ENCODE peak calls at places on chromosomes 12 and 14, in nine cellular contexts. S is SW 1271; C is HEK293T; Q is stimulated activated CD4-positive, alpha-beta T cell treated with anti-CD3 and anti-CD28 coated beads, TNF-alpha, amount 100 ng/mL, for 24 hours; K is smooth muscle cell of the brain vasculature; E is CD8-positive, alpha-beta T cell; O is tibial artery; F is fibroblast of the conjunctiva; J is breast epithelium. A is an unnamed sample.

GRCh38 chr14:67357583-67358354 is 1.8 kb downstream of the ATP6V1D start:
- DNase-seq in Q (no peak), F (no peak), J (no peak), O (no peak), E (no peak), C (no peak), K (no peak), S (no peak), A (no peak)

GRCh38 chr12:89345830-89346740 is 6.2 kb downstream of the DUSP6 start:
- DNase-seq in E (no peak), S (no peak), J (no peak), C (no peak), O (peak; percentile 65), K (no peak), Q (no peak), F (no peak), A (no peak)

GRCh38 chr12:130764475-130765185 is 48.5 kb upstream of the RIMBP2 start:
- DNase-seq in K (no peak), J (no peak), O (no peak), Q (peak; percentile 25), E (no peak), F (no peak), S (no peak), C (no peak), A (no peak)

GRCh38 chr14:59455411-59455810 is 9.8 kb downstream of the GPR135 start:
- DNase-seq in Q (no peak), O (no peak), K (no peak), J (no peak), E (no peak), F (peak; percentile 63), C (no peak), S (no peak), A (no peak)

GRCh38 chr14:98959410-98959809 is 312.6 kb downstream of the BCL11B start:
- DNase-seq in S (no peak), J (no peak), E (no peak), Q (no peak), K (no peak), C (no peak), F (no peak), O (no peak), A (no peak)

GRCh38 chr14:99395904-99396530 is 84.6 kb downstream of the SETD3 start:
- DNase-seq in K (no peak), F (no peak), O (no peak), S (no peak), E (peak; percentile 6), Q (peak; percentile 28), J (no peak), C (no peak), A (no peak)

GRCh38 chr14:74018029-74018703 is 922 bp downstream of the ENTPD5 start:
- DNase-seq in J (no peak), S (no peak), O (no peak), Q (no peak), F (peak; percentile 13), K (peak; percentile 24), C (peak; percentile 7), E (no peak), A (no peak)

GRCh38 chr14:21454843-21455550 is 926 bp downstream of the CHD8 start:
- DNase-seq in O (no peak), J (no peak), E (no peak), F (no peak), Q (no peak), K (no peak), C (no peak), S (no peak), A (no peak)

GRCh38 chr12:26832817-26833691 is at the start of gene ITPR2:
- DNase-seq in K (no peak), F (peak; percentile 59), C (peak; percentile 91), O (peak; percentile 94), S (peak; percentile 85), Q (peak; percentile 93), E (peak; percentile 90), J (peak; percentile 95), A (peak; percentile 77)

GRCh38 chr12:124464830-124465229 is 102.6 kb downstream of the NCOR2 start:
- DNase-seq in S (no peak), J (no peak), O (no peak), E (no peak), C (no peak), F (no peak), K (no peak), Q (no peak), A (no peak)

GRCh38 chr14:54278087-54278486 is 118.7 kb upstream of the CDKN3 start:
- DNase-seq in F (no peak), K (no peak), J (no peak), C (no peak), S (no peak), E (no peak), O (no peak), Q (no peak), A (no peak)

GRCh38 chr12:57118711-57119271 is 7.6 kb upstream of the STAT6 start:
- DNase-seq in Q (no peak), J (no peak), O (no peak), S (no peak), E (no peak), K (no peak), C (no peak), F (no peak), A (no peak)

GRCh38 chr14:20455355-20456300 is 602 bp downstream of the APEX1 start:
- DNase-seq in K (no peak), S (peak; percentile 76), C (peak; percentile 49), J (peak; percentile 55), F (peak; percentile 70), O (no peak), E (no peak), Q (no peak), A (no peak)

GRCh38 chr12:113860950-113861349 is 105.2 kb downstream of the RBM19 start:
- DNase-seq in O (no peak), J (no peak), K (peak; percentile 31), E (no peak), S (no peak), C (no peak), F (peak; percentile 90), Q (no peak), A (no peak)

GRCh38 chr12:122917508-122918227 is 21.7 kb upstream of the VPS37B start:
- DNase-seq in Q (no peak), O (no peak), C (no peak), J (peak; percentile 77), F (peak; percentile 16), K (no peak), S (no peak), E (no peak), A (no peak)

GRCh38 chr12:24256636-24257150 is 307.2 kb upstream of the SOX5 start:
- DNase-seq in E (no peak), K (no peak), O (no peak), C (no peak), Q (no peak), J (no peak), F (no peak), S (no peak), A (no peak)

GRCh38 chr12:65778268-65779090 is 45.8 kb upstream of the HMGA2 start:
- DNase-seq in Q (no peak), F (no peak), C (no peak), K (no peak), J (no peak), S (no peak), E (no peak), O (no peak), A (no peak)

GRCh38 chr12:48001426-48002178 is 2.7 kb downstream of the COL2A1 start:
- DNase-seq in J (peak; percentile 49), C (peak; percentile 76), F (no peak), S (no peak), K (no peak), Q (no peak), E (no peak), O (no peak), A (no peak)

GRCh38 chr14:86766469-86766868 is 1226.5 kb downstream of the GALC start:
- DNase-seq in E (no peak), F (peak; percentile 22), O (no peak), Q (no peak), J (no peak), C (no peak), S (no peak), K (no peak), A (no peak)

A was measured in thoracic aorta.